ENCODE peak calls at places on chromosomes 4 and X, in nine cellular contexts. One of them, this sample, is unnamed.

GRCh38 chr4:129335263-129335662 is 239.3 kb downstream of the C4orf33 start:
- DNase-seq in uterus: no peak
- DNase-seq in spleen: no peak
- DNase-seq in testis: no peak
- DNase-seq in IMR-90: no peak
- DNase-seq in HCT116: no peak
- DNase-seq in sigmoid colon: no peak
- DNase-seq in ovary: no peak
- DNase-seq in K562: no peak
- DNase-seq in this sample: no peak

GRCh38 chrX:39705299-39705698 is 392.5 kb downstream of the BCOR start:
- DNase-seq in uterus: peak; percentile 80
- DNase-seq in spleen: no peak
- DNase-seq in testis: peak; percentile 42
- DNase-seq in IMR-90: peak; percentile 88
- DNase-seq in HCT116: peak; percentile 29
- DNase-seq in sigmoid colon: peak; percentile 89
- DNase-seq in ovary: peak; percentile 88
- DNase-seq in K562: no peak
- DNase-seq in this sample: no peak

GRCh38 chrX:98357146-98357545 is 1473.4 kb downstream of the RPA4 start:
- DNase-seq in uterus: no peak
- DNase-seq in spleen: no peak
- DNase-seq in testis: no peak
- DNase-seq in IMR-90: no peak
- DNase-seq in HCT116: no peak
- DNase-seq in sigmoid colon: no peak
- DNase-seq in ovary: no peak
- DNase-seq in K562: no peak
- DNase-seq in this sample: no peak

GRCh38 chr4:85776579-85776978 is 301.6 kb downstream of the ARHGAP24 start:
- DNase-seq in uterus: no peak
- DNase-seq in spleen: no peak
- DNase-seq in testis: no peak
- DNase-seq in IMR-90: peak; percentile 71
- DNase-seq in HCT116: peak; percentile 24
- DNase-seq in sigmoid colon: no peak
- DNase-seq in ovary: no peak
- DNase-seq in K562: no peak
- DNase-seq in this sample: no peak

GRCh38 chr4:110306363-110306762 is 107.9 kb upstream of the ELOVL6 start:
- DNase-seq in uterus: no peak
- DNase-seq in spleen: no peak
- DNase-seq in testis: no peak
- DNase-seq in IMR-90: no peak
- DNase-seq in HCT116: no peak
- DNase-seq in sigmoid colon: no peak
- DNase-seq in ovary: no peak
- DNase-seq in K562: no peak
- DNase-seq in this sample: no peak

GRCh38 chrX:51456814-51457213 is 39.6 kb downstream of the NUDT11 start:
- DNase-seq in uterus: no peak
- DNase-seq in spleen: no peak
- DNase-seq in testis: no peak
- DNase-seq in IMR-90: no peak
- DNase-seq in HCT116: no peak
- DNase-seq in sigmoid colon: no peak
- DNase-seq in ovary: no peak
- DNase-seq in K562: no peak
- DNase-seq in this sample: no peak

GRCh38 chrX:104335765-104336164 is 81.0 kb upstream of the ESX1 start:
- DNase-seq in uterus: no peak
- DNase-seq in spleen: no peak
- DNase-seq in testis: no peak
- DNase-seq in IMR-90: peak; percentile 90
- DNase-seq in HCT116: no peak
- DNase-seq in sigmoid colon: no peak
- DNase-seq in ovary: no peak
- DNase-seq in K562: no peak
- DNase-seq in this sample: no peak

GRCh38 chrX:129698150-129698549 is 40.6 kb upstream of the XPNPEP2 start:
- DNase-seq in uterus: no peak
- DNase-seq in spleen: no peak
- DNase-seq in testis: no peak
- DNase-seq in IMR-90: no peak
- DNase-seq in HCT116: no peak
- DNase-seq in sigmoid colon: no peak
- DNase-seq in ovary: no peak
- DNase-seq in K562: no peak
- DNase-seq in this sample: no peak

GRCh38 chr4:124710253-124710849 is 2.2 kb downstream of the ANKRD50 start:
- DNase-seq in uterus: no peak
- DNase-seq in spleen: no peak
- DNase-seq in testis: no peak
- DNase-seq in IMR-90: peak; percentile 34
- DNase-seq in HCT116: no peak
- DNase-seq in sigmoid colon: no peak
- DNase-seq in ovary: no peak
- DNase-seq in K562: no peak
- DNase-seq in this sample: no peak

GRCh38 chr4:124711469-124712416 is 789 bp downstream of the ANKRD50 start:
- DNase-seq in uterus: peak; percentile 38
- DNase-seq in spleen: no peak
- DNase-seq in testis: peak; percentile 73
- DNase-seq in IMR-90: peak; percentile 79
- DNase-seq in HCT116: peak; percentile 41
- DNase-seq in sigmoid colon: peak; percentile 73
- DNase-seq in ovary: no peak
- DNase-seq in K562: peak; percentile 65
- DNase-seq in this sample: peak; percentile 13

GRCh38 chr4:124713213-124713592 is 671 bp upstream of the ANKRD50 start:
- DNase-seq in uterus: peak; percentile 67
- DNase-seq in spleen: peak; percentile 81
- DNase-seq in testis: peak; percentile 86
- DNase-seq in IMR-90: peak; percentile 79
- DNase-seq in HCT116: peak; percentile 79
- DNase-seq in sigmoid colon: peak; percentile 84
- DNase-seq in ovary: peak; percentile 76
- DNase-seq in K562: peak; percentile 66
- DNase-seq in this sample: no peak

GRCh38 chr4:124710911-124711310 is 1.6 kb downstream of the ANKRD50 start:
- DNase-seq in uterus: no peak
- DNase-seq in spleen: no peak
- DNase-seq in testis: peak; percentile 23
- DNase-seq in IMR-90: no peak
- DNase-seq in HCT116: no peak
- DNase-seq in sigmoid colon: no peak
- DNase-seq in ovary: no peak
- DNase-seq in K562: no peak
- DNase-seq in this sample: no peak

GRCh38 chr4:124712417-124713212 is at the start of gene ANKRD50:
- DNase-seq in uterus: peak; percentile 92
- DNase-seq in spleen: peak; percentile 94
- DNase-seq in testis: peak; percentile 94
- DNase-seq in IMR-90: peak; percentile 94
- DNase-seq in HCT116: peak; percentile 81
- DNase-seq in sigmoid colon: peak; percentile 95
- DNase-seq in ovary: peak; percentile 95
- DNase-seq in K562: peak; percentile 88
- DNase-seq in this sample: peak; percentile 56
- TF ChIP-seq POLR2A in uterus: peak; percentile 63
- TF ChIP-seq POLR2A in spleen: peak; percentile 28
- TF ChIP-seq POLR2A in testis: no peak
- TF ChIP-seq POLR2A in IMR-90: peak; percentile 97
- TF ChIP-seq POLR2A in HCT116: peak; percentile 16
- TF ChIP-seq POLR2A in sigmoid colon: peak; percentile 64
- TF ChIP-seq POLR2A in ovary: peak; percentile 76
- TF ChIP-seq POLR2A in K562: peak; percentile 89
- TF ChIP-seq POLR2A in this sample: no peak

DNA sequence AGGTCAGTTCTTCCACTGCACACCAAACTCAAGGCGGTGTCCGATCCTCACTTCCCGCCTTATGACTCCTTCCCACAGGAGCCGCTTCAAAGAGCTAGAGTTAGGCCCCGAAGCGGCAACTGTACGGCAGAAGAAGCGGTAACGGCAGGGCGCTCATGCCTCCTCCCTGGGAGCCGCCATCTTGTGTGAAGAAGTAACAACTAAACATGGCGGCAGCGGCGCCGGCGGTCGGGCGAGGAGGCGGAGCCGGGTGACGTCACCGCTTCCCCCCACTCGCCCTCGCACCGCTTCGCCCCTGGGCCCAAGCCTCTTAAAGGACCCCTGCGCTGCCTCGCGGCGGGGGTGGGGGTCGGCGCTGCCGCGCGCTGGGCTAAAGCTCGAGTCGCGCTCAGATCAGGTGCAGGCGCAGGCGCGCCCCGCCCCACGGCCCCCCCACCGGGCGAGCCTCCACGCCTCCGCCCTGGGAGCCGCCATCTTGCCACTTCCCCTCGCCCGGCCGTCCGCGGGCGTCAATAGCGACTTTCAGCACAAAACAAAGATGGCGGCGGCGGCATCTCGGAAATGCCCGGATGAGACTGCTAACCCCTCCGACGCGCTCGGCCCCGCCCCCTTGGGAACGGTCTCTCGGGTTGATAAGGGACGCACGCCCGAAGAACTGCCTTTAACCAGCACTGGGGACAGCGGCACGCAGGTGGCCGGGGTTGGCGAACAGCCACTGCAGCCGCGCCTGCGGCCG is at the start of gene HCFC1:
- DNase-seq in uterus: peak; percentile 96
- DNase-seq in spleen: peak; percentile 97
- DNase-seq in testis: peak; percentile 90
- DNase-seq in IMR-90: peak; percentile 84
- DNase-seq in HCT116: peak; percentile 69
- DNase-seq in sigmoid colon: peak; percentile 98
- DNase-seq in ovary: peak; percentile 97
- DNase-seq in K562: peak; percentile 69
- DNase-seq in this sample: peak; percentile 53
- TF ChIP-seq POLR2A in uterus: peak; percentile 25
- TF ChIP-seq POLR2A in spleen: no peak
- TF ChIP-seq POLR2A in testis: no peak
- TF ChIP-seq POLR2A in IMR-90: peak; percentile 82
- TF ChIP-seq POLR2A in HCT116: no peak
- TF ChIP-seq POLR2A in sigmoid colon: peak; percentile 7
- TF ChIP-seq POLR2A in ovary: peak; percentile 61
- TF ChIP-seq POLR2A in K562: peak; percentile 80
- TF ChIP-seq POLR2A in this sample: peak; percentile 47

GRCh38 chr4:151325320-151326246 is at the start of gene SH3D19:
- DNase-seq in uterus: peak; percentile 77
- DNase-seq in spleen: peak; percentile 80
- DNase-seq in testis: peak; percentile 82
- DNase-seq in IMR-90: peak; percentile 19
- DNase-seq in HCT116: peak; percentile 68
- DNase-seq in sigmoid colon: peak; percentile 89
- DNase-seq in ovary: peak; percentile 81
- DNase-seq in K562: no peak
- DNase-seq in this sample: no peak

GRCh38 chr4:151324449-151325319 is 721 bp downstream of the SH3D19 start:
- DNase-seq in uterus: peak; percentile 57
- DNase-seq in spleen: no peak
- DNase-seq in testis: peak; percentile 72
- DNase-seq in IMR-90: peak; percentile 47
- DNase-seq in HCT116: peak; percentile 90
- DNase-seq in sigmoid colon: peak; percentile 77
- DNase-seq in ovary: peak; percentile 60
- DNase-seq in K562: no peak
- DNase-seq in this sample: no peak

GRCh38 chr4:151321586-151321985 is 3.8 kb downstream of the SH3D19 start:
- DNase-seq in uterus: no peak
- DNase-seq in spleen: no peak
- DNase-seq in testis: no peak
- DNase-seq in IMR-90: no peak
- DNase-seq in HCT116: no peak
- DNase-seq in sigmoid colon: no peak
- DNase-seq in ovary: no peak
- DNase-seq in K562: no peak
- DNase-seq in this sample: no peak

GRCh38 chr4:151322565-151322964 is 2.8 kb downstream of the SH3D19 start:
- DNase-seq in uterus: no peak
- DNase-seq in spleen: no peak
- DNase-seq in testis: no peak
- DNase-seq in IMR-90: no peak
- DNase-seq in HCT116: no peak
- DNase-seq in sigmoid colon: no peak
- DNase-seq in ovary: no peak
- DNase-seq in K562: no peak
- DNase-seq in this sample: no peak

GRCh38 chr4:151324124-151324448 is 1.3 kb downstream of the SH3D19 start:
- DNase-seq in uterus: no peak
- DNase-seq in spleen: no peak
- DNase-seq in testis: no peak
- DNase-seq in IMR-90: no peak
- DNase-seq in HCT116: no peak
- DNase-seq in sigmoid colon: no peak
- DNase-seq in ovary: no peak
- DNase-seq in K562: no peak
- DNase-seq in this sample: no peak
- TF ChIP-seq POLR2A in uterus: no peak
- TF ChIP-seq POLR2A in spleen: no peak
- TF ChIP-seq POLR2A in testis: no peak
- TF ChIP-seq POLR2A in IMR-90: no peak
- TF ChIP-seq POLR2A in HCT116: no peak
- TF ChIP-seq POLR2A in sigmoid colon: no peak
- TF ChIP-seq POLR2A in ovary: no peak
- TF ChIP-seq POLR2A in K562: no peak
- TF ChIP-seq POLR2A in this sample: no peak

GRCh38 chr4:145181091-145181501 is 707 bp upstream of the OTUD4 start:
- DNase-seq in uterus: no peak
- DNase-seq in spleen: no peak
- DNase-seq in testis: no peak
- DNase-seq in IMR-90: no peak
- DNase-seq in HCT116: no peak
- DNase-seq in sigmoid colon: no peak
- DNase-seq in ovary: no peak
- DNase-seq in K562: no peak
- DNase-seq in this sample: no peak

GRCh38 chr4:145177906-145178538 is 2.4 kb downstream of the OTUD4 start:
- DNase-seq in uterus: no peak
- DNase-seq in spleen: no peak
- DNase-seq in testis: no peak
- DNase-seq in IMR-90: peak; percentile 45
- DNase-seq in HCT116: no peak
- DNase-seq in sigmoid colon: no peak
- DNase-seq in ovary: no peak
- DNase-seq in K562: no peak
- DNase-seq in this sample: no peak

GRCh38 chr4:145178740-145179139 is 1.6 kb downstream of the OTUD4 start:
- DNase-seq in uterus: no peak
- DNase-seq in spleen: no peak
- DNase-seq in testis: no peak
- DNase-seq in IMR-90: no peak
- DNase-seq in HCT116: no peak
- DNase-seq in sigmoid colon: no peak
- DNase-seq in ovary: no peak
- DNase-seq in K562: no peak
- DNase-seq in this sample: no peak

GRCh38 chr4:145180298-145181090 is at the start of gene OTUD4:
- DNase-seq in uterus: peak; percentile 94
- DNase-seq in spleen: peak; percentile 100
- DNase-seq in testis: peak; percentile 96
- DNase-seq in IMR-90: peak; percentile 94
- DNase-seq in HCT116: peak; percentile 82
- DNase-seq in sigmoid colon: peak; percentile 98
- DNase-seq in ovary: peak; percentile 96
- DNase-seq in K562: peak; percentile 89
- DNase-seq in this sample: peak; percentile 74

DNA sequence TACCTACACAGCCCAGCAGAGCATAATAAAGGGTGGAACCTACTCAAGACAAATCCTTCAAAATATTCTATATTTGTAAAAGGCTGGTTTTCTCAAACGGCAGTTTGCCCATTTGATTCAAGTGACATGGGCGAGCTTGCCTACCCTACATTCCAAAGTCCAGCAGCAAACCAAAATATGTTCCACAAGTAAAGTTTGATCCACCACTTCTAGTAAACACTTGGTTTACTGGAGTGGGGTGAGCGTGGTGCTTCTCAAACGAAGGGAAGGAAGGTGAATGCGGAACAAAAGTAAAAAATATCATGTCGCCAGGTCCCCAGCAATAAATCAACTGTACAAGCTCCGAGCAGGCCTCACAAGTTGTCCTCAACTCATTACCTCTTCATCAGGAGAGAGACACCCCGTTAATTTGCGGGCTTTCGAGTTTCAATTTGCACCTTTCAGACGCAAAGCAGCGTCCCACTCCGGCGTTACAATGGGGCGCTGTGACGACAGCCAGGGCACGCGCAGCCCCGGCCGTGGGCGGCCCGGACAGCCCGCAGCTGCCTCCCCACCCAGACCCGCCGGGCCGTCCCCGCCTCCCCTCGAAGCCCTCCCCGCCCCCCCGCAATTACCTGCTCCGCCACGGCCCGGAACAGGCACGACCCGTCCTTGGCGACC is 1.1 kb downstream of the OTUD4 start:
- DNase-seq in uterus: peak; percentile 46
- DNase-seq in spleen: peak; percentile 96
- DNase-seq in testis: peak; percentile 82
- DNase-seq in IMR-90: peak; percentile 49
- DNase-seq in HCT116: peak; percentile 26
- DNase-seq in sigmoid colon: peak; percentile 81
- DNase-seq in ovary: peak; percentile 74
- DNase-seq in K562: peak; percentile 78
- DNase-seq in this sample: no peak
- TF ChIP-seq POLR2A in uterus: no peak
- TF ChIP-seq POLR2A in spleen: peak; percentile 4
- TF ChIP-seq POLR2A in testis: no peak
- TF ChIP-seq POLR2A in IMR-90: peak; percentile 26
- TF ChIP-seq POLR2A in HCT116: no peak
- TF ChIP-seq POLR2A in sigmoid colon: no peak
- TF ChIP-seq POLR2A in ovary: no peak
- TF ChIP-seq POLR2A in K562: peak; percentile 59
- TF ChIP-seq POLR2A in this sample: peak; percentile 85